ENCODE peak calls at places on chromosomes 3 and 15, in four cellular contexts. One of them, this sample, is unnamed.

GRCh38 chr3:78690806-78691205 is 1077.0 kb downstream of the ROBO1 start:
- DNase-seq in heart left ventricle: no peak
- DNase-seq in lower leg skin: no peak
- DNase-seq in A549: no peak
- DNase-seq in this sample: no peak

GRCh38 chr3:27219127-27219860 is 149.9 kb downstream of the NEK10 start:
- DNase-seq in heart left ventricle: no peak
- DNase-seq in lower leg skin: no peak
- DNase-seq in A549: no peak
- DNase-seq in this sample: no peak

GRCh38 chr3:152039887-152040286 is 166.4 kb downstream of the SUCNR1 start:
- DNase-seq in heart left ventricle: no peak
- DNase-seq in lower leg skin: no peak
- DNase-seq in A549: no peak
- DNase-seq in this sample: no peak

GRCh38 chr3:78253860-78254259 is 1214.0 kb downstream of the ROBO2 start:
- DNase-seq in heart left ventricle: no peak
- DNase-seq in lower leg skin: no peak
- DNase-seq in A549: no peak
- DNase-seq in this sample: no peak

GRCh38 chr3:33380653-33381052 is 59.6 kb downstream of the UBP1 start:
- DNase-seq in heart left ventricle: no peak
- DNase-seq in lower leg skin: no peak
- DNase-seq in A549: no peak
- DNase-seq in this sample: no peak

GRCh38 chr3:36907911-36908646 is 36.8 kb downstream of the TRANK1 start:
- DNase-seq in heart left ventricle: peak
- DNase-seq in lower leg skin: no peak
- DNase-seq in A549: peak
- DNase-seq in this sample: peak

GRCh38 chr3:12993022-12993622 is 80.1 kb downstream of the IQSEC1 start:
- DNase-seq in heart left ventricle: peak
- DNase-seq in lower leg skin: no peak
- DNase-seq in A549: no peak
- DNase-seq in this sample: no peak

GRCh38 chr15:89893696-89894450 is at the start of gene AP3S2:
- DNase-seq in heart left ventricle: peak
- DNase-seq in lower leg skin: peak
- DNase-seq in A549: peak
- DNase-seq in this sample: peak

GRCh38 chr15:75446146-75446545 is 5.3 kb downstream of the SIN3A start:
- DNase-seq in heart left ventricle: no peak
- DNase-seq in lower leg skin: no peak
- DNase-seq in A549: no peak
- DNase-seq in this sample: no peak

GRCh38 chr3:5376761-5377160 is 189.3 kb downstream of the EDEM1 start:
- DNase-seq in heart left ventricle: no peak
- DNase-seq in lower leg skin: no peak
- DNase-seq in A549: no peak
- DNase-seq in this sample: no peak

GRCh38 chr15:70488002-70488605 is 275.3 kb downstream of the UACA start:
- DNase-seq in heart left ventricle: peak
- DNase-seq in lower leg skin: peak
- DNase-seq in A549: peak
- DNase-seq in this sample: peak

GRCh38 chr3:99023590-99024192 is 122.2 kb upstream of the DCBLD2 start:
- DNase-seq in heart left ventricle: no peak
- DNase-seq in lower leg skin: no peak
- DNase-seq in A549: peak
- DNase-seq in this sample: peak

GRCh38 chr3:159996018-159996417 is 7.4 kb downstream of the IL12A start:
- DNase-seq in heart left ventricle: no peak
- DNase-seq in lower leg skin: no peak
- DNase-seq in A549: no peak
- DNase-seq in this sample: no peak

GRCh38 chr3:100781311-100781710 is 72.0 kb downstream of the TFG start:
- DNase-seq in heart left ventricle: no peak
- DNase-seq in lower leg skin: no peak
- DNase-seq in A549: no peak
- DNase-seq in this sample: no peak

GRCh38 chr15:52068004-52068403 is 44.6 kb downstream of the BCL2L10 start:
- DNase-seq in heart left ventricle: no peak
- DNase-seq in lower leg skin: no peak
- DNase-seq in A549: no peak
- DNase-seq in this sample: peak

GRCh38 chr15:77599899-77600298 is 32.8 kb downstream of the LINGO1 start:
- DNase-seq in heart left ventricle: peak
- DNase-seq in lower leg skin: no peak
- DNase-seq in A549: peak
- DNase-seq in this sample: peak

GRCh38 chr15:99408236-99409096 is 157.2 kb downstream of the LRRC28 start:
- DNase-seq in heart left ventricle: peak
- DNase-seq in lower leg skin: no peak
- DNase-seq in A549: peak
- DNase-seq in this sample: no peak

GRCh38 chr3:21752749-21753347 is 1.8 kb upstream of the ZNF385D start:
- DNase-seq in heart left ventricle: peak
- DNase-seq in lower leg skin: peak
- DNase-seq in A549: peak
- DNase-seq in this sample: peak

GRCh38 chr15:85749261-85750151 is 45.2 kb downstream of the KLHL25 start:
- DNase-seq in heart left ventricle: peak
- DNase-seq in lower leg skin: no peak
- DNase-seq in A549: no peak
- DNase-seq in this sample: no peak

GRCh38 chr15:85748176-85748575 is 46.5 kb downstream of the KLHL25 start:
- DNase-seq in heart left ventricle: no peak
- DNase-seq in lower leg skin: no peak
- DNase-seq in A549: no peak
- DNase-seq in this sample: no peak

GRCh38 chr15:85750319-85750806 is 44.4 kb downstream of the KLHL25 start:
- DNase-seq in heart left ventricle: peak
- DNase-seq in lower leg skin: no peak
- DNase-seq in A549: no peak
- DNase-seq in this sample: no peak

GRCh38 chr15:85746641-85747040 is 48.1 kb downstream of the KLHL25 start:
- DNase-seq in heart left ventricle: no peak
- DNase-seq in lower leg skin: no peak
- DNase-seq in A549: no peak
- DNase-seq in this sample: no peak

DNA sequence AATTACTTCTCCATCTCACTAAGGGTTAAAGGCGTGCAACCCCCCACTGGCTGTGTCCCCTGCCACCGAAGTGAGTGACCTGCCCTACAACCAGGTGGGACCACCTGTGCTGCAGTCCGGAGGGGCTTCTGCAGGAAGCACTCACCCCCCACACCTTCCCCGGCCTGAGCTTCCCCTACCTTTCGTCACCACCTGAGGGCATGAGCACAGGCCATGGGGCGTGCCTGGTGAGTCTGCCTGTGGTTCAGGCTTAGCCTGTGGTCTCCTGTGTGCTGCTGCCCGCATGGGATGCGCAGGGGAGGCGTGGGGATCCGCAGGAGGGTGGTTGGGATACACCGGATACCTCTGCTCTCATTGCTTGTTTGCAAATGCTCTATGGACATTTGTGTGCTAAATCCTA is 46.0 kb downstream of the KLHL25 start:
- DNase-seq in heart left ventricle: no peak
- DNase-seq in lower leg skin: no peak
- DNase-seq in A549: no peak
- DNase-seq in this sample: no peak
- TF ChIP-seq POLR2A in heart left ventricle: no peak
- TF ChIP-seq POLR2A in lower leg skin: no peak
- TF ChIP-seq POLR2A in A549: no peak
- TF ChIP-seq POLR2A in this sample: no peak

GRCh38 chr15:92812271-92812670 is 87.9 kb upstream of the CHD2 start:
- DNase-seq in heart left ventricle: no peak
- DNase-seq in lower leg skin: no peak
- DNase-seq in A549: no peak
- DNase-seq in this sample: no peak

GRCh38 chr15:92811514-92811913 is 88.6 kb upstream of the CHD2 start:
- DNase-seq in heart left ventricle: no peak
- DNase-seq in lower leg skin: no peak
- DNase-seq in A549: peak
- DNase-seq in this sample: no peak

GRCh38 chr15:92809880-92810361 is 90.2 kb upstream of the CHD2 start:
- DNase-seq in heart left ventricle: peak
- DNase-seq in lower leg skin: no peak
- DNase-seq in A549: peak
- DNase-seq in this sample: peak

GRCh38 chr15:92809064-92809879 is 90.9 kb upstream of the CHD2 start:
- DNase-seq in heart left ventricle: peak
- DNase-seq in lower leg skin: peak
- DNase-seq in A549: peak
- DNase-seq in this sample: peak

DNA sequence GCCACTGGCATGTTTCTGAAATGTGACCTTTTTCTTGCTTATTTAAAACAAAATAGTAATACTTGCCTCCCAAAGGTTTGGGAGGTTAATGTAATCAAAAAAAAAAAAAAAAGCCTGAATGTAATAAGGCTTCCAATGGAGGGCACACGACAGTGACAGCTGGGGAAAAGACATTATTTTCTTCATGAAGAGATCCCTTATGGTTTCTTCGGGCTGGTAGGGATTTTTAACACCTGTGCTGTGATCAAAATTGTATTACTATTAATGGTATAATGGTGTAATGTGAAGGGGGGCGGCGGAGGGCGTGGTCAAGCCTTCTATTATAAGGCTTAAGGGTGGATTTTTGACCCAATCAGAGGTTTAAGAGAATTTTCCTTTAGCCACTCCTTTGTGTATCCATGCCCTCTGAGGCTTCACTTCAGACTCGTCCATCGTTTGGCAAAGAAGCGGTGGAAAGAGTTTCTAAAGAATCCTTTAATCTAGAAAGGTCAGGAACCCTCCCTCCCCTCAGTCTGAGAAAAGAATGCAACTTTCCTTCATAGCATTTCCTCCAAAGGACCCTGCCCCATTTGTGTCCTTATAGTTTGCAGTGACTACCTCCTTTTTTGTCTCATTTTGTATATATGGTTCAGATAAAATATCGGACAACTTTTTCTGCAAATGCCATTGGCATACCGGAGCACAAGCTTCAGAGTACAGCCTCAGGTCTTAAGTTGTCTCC is 89.5 kb upstream of the CHD2 start:
- DNase-seq in heart left ventricle: peak
- DNase-seq in lower leg skin: peak
- DNase-seq in A549: peak
- DNase-seq in this sample: peak
- TF ChIP-seq POLR2A in heart left ventricle: peak
- TF ChIP-seq POLR2A in lower leg skin: no peak
- TF ChIP-seq POLR2A in A549: peak
- TF ChIP-seq POLR2A in this sample: peak

GRCh38 chr3:10299175-10299574 is 6.4 kb upstream of the GHRL start:
- DNase-seq in heart left ventricle: no peak
- DNase-seq in lower leg skin: no peak
- DNase-seq in A549: no peak
- DNase-seq in this sample: no peak

GRCh38 chr3:10300087-10300486 is 7.3 kb upstream of the GHRL start:
- DNase-seq in heart left ventricle: no peak
- DNase-seq in lower leg skin: no peak
- DNase-seq in A549: no peak
- DNase-seq in this sample: no peak

GRCh38 chr3:10303785-10304184 is 11.0 kb upstream of the GHRL start:
- DNase-seq in heart left ventricle: no peak
- DNase-seq in lower leg skin: no peak
- DNase-seq in A549: no peak
- DNase-seq in this sample: no peak

GRCh38 chr3:10303105-10303504 is 10.4 kb upstream of the GHRL start:
- DNase-seq in heart left ventricle: no peak
- DNase-seq in lower leg skin: no peak
- DNase-seq in A549: no peak
- DNase-seq in this sample: no peak

DNA sequence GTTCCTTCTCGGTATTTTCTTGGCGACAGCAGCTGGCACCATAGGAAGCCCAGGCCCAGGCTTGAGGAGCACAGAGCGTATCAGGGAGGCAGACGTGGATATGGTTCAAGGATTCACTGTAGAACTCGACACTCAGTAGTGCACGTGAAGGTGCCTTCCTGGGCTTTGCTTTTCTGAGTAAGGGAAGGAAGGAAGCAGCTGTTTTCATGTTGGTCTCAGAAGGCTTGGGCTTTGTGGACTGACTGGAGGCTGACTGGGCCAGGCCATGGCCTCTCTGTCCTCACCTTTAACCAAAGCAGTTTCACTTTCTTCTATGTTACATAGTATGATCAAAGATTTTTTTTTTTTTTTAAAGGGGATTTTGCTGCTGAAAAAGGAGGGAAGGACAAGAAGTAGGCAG is 6.9 kb upstream of the GHRL start:
- DNase-seq in heart left ventricle: no peak
- DNase-seq in lower leg skin: no peak
- DNase-seq in A549: no peak
- DNase-seq in this sample: no peak
- TF ChIP-seq POLR2A in heart left ventricle: no peak
- TF ChIP-seq POLR2A in lower leg skin: no peak
- TF ChIP-seq POLR2A in A549: no peak
- TF ChIP-seq POLR2A in this sample: no peak

DNA sequence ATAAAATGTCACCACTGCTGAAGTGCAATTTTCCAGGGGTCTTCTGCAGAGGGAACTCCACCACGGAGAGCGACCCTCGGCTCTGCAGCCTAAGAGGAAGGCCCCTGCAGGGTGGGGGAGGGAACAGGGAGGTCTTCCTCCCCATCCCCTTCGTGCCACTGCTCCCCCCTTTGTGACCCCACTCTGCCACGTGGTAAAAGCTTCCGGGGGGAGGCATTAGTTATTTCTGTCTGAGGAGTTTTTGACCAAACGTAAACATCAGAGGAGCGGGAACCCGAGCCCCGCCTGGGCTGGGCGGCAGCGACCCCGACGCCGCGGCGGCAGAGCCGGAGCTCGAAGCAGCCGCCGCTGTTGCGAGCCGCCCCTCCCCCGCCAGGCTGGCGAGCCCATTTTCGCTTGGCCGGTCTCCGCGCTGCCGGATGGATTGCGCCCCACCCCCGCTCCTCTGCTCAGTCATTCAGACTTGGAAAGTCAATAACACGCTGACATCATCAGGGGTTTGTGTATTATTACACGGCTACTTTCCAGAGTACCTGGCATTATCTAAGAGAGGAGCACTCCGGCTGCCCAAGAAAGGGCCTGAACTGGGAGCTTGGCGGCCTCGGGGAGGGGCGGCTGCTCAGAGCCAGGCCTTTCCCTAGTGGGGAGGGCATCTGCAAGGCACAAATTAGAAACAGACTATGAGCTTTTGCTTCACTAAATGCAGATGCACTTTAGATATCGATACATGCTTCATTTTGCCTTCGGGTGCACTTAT is 162.5 kb upstream of the TBL1XR1 start:
- DNase-seq in heart left ventricle: peak
- DNase-seq in lower leg skin: peak
- DNase-seq in A549: peak
- DNase-seq in this sample: peak
- TF ChIP-seq POLR2A in heart left ventricle: no peak
- TF ChIP-seq POLR2A in lower leg skin: no peak
- TF ChIP-seq POLR2A in A549: no peak
- TF ChIP-seq POLR2A in this sample: peak

GRCh38 chr15:79960502-79961217 is 10.3 kb downstream of the BCL2A1 start:
- DNase-seq in heart left ventricle: no peak
- DNase-seq in lower leg skin: no peak
- DNase-seq in A549: no peak
- DNase-seq in this sample: no peak
- TF ChIP-seq POLR2A in heart left ventricle: no peak
- TF ChIP-seq POLR2A in lower leg skin: no peak
- TF ChIP-seq POLR2A in A549: no peak
- TF ChIP-seq POLR2A in this sample: no peak